ENCODE peak calls at places on chromosomes 12 and 14, in five cellular contexts. One of them, this sample, is unnamed.

GRCh38 chr14:54782803-54783659 is 119.6 kb downstream of the GCH1 start:
- DNase-seq in HCT116: no peak
- DNase-seq in adrenal gland: no peak
- DNase-seq in transverse colon: peak; percentile 18
- DNase-seq in lower lobe of right lung: peak; percentile 66
- DNase-seq in this sample: no peak

GRCh38 chr12:48903982-48904411 is 21.3 kb downstream of the FKBP11 start:
- DNase-seq in adrenal gland: peak; percentile 77
- DNase-seq in transverse colon: peak; percentile 75
- DNase-seq in lower lobe of right lung: peak; percentile 76
- DNase-seq in HCT116: peak; percentile 52
- DNase-seq in this sample: no peak

GRCh38 chr12:106136263-106136662 is 2.5 kb downstream of the NUAK1 start:
- DNase-seq in lower lobe of right lung: peak; percentile 88
- DNase-seq in transverse colon: peak; percentile 86
- DNase-seq in adrenal gland: peak; percentile 88
- DNase-seq in HCT116: peak; percentile 37
- DNase-seq in this sample: no peak

GRCh38 chr12:14602128-14602527 is 34.4 kb upstream of the PLBD1 start:
- DNase-seq in transverse colon: no peak
- DNase-seq in HCT116: no peak
- DNase-seq in adrenal gland: no peak
- DNase-seq in lower lobe of right lung: no peak
- DNase-seq in this sample: no peak

GRCh38 chr12:54579696-54580333 is 8.6 kb downstream of the PPP1R1A start:
- DNase-seq in transverse colon: peak; percentile 88
- DNase-seq in adrenal gland: peak; percentile 85
- DNase-seq in lower lobe of right lung: peak; percentile 85
- DNase-seq in HCT116: peak; percentile 55
- DNase-seq in this sample: peak; percentile 80

GRCh38 chr12:56838602-56839488 is 75.7 kb downstream of the HSD17B6 start:
- DNase-seq in adrenal gland: peak; percentile 19
- DNase-seq in transverse colon: no peak
- DNase-seq in lower lobe of right lung: no peak
- DNase-seq in HCT116: no peak
- DNase-seq in this sample: no peak

GRCh38 chr12:13817131-13817530 is 164.3 kb downstream of the GRIN2B start:
- DNase-seq in lower lobe of right lung: no peak
- DNase-seq in HCT116: no peak
- DNase-seq in transverse colon: no peak
- DNase-seq in adrenal gland: peak; percentile 14
- DNase-seq in this sample: no peak

GRCh38 chr14:59475709-59476108 is 8.5 kb downstream of the L3HYPDH start:
- DNase-seq in transverse colon: no peak
- DNase-seq in adrenal gland: no peak
- DNase-seq in HCT116: no peak
- DNase-seq in lower lobe of right lung: no peak
- DNase-seq in this sample: no peak

GRCh38 chr12:115835445-115835844 is 442.0 kb downstream of the MED13L start:
- DNase-seq in lower lobe of right lung: no peak
- DNase-seq in HCT116: no peak
- DNase-seq in adrenal gland: no peak
- DNase-seq in transverse colon: no peak
- DNase-seq in this sample: no peak

GRCh38 chr14:39122330-39123138 is 8.4 kb downstream of the GEMIN2 start:
- DNase-seq in transverse colon: no peak
- DNase-seq in lower lobe of right lung: no peak
- DNase-seq in adrenal gland: no peak
- DNase-seq in HCT116: no peak
- DNase-seq in this sample: no peak

GRCh38 chr12:5083955-5084849 is 40.5 kb downstream of the KCNA5 start:
- DNase-seq in transverse colon: no peak
- DNase-seq in lower lobe of right lung: no peak
- DNase-seq in adrenal gland: no peak
- DNase-seq in HCT116: peak; percentile 28
- DNase-seq in this sample: peak; percentile 35

GRCh38 chr12:1058423-1058822 is 67.4 kb downstream of the ERC1 start:
- DNase-seq in adrenal gland: no peak
- DNase-seq in lower lobe of right lung: no peak
- DNase-seq in transverse colon: no peak
- DNase-seq in HCT116: no peak
- DNase-seq in this sample: no peak

GRCh38 chr12:47231456-47231855 is 151.7 kb upstream of the AMIGO2 start:
- DNase-seq in transverse colon: no peak
- DNase-seq in adrenal gland: no peak
- DNase-seq in lower lobe of right lung: no peak
- DNase-seq in HCT116: no peak
- DNase-seq in this sample: no peak

GRCh38 chr12:102879144-102879763 is 37.8 kb downstream of the PAH start:
- DNase-seq in adrenal gland: peak; percentile 89
- DNase-seq in transverse colon: no peak
- DNase-seq in lower lobe of right lung: peak; percentile 52
- DNase-seq in HCT116: peak; percentile 76
- DNase-seq in this sample: peak; percentile 15

GRCh38 chr12:120094485-120094884 is 22.1 kb downstream of the RAB35 start:
- DNase-seq in adrenal gland: no peak
- DNase-seq in lower lobe of right lung: no peak
- DNase-seq in HCT116: no peak
- DNase-seq in transverse colon: no peak
- DNase-seq in this sample: no peak

GRCh38 chr12:66235626-66236281 is 46.7 kb downstream of the IRAK3 start:
- DNase-seq in lower lobe of right lung: no peak
- DNase-seq in adrenal gland: no peak
- DNase-seq in transverse colon: no peak
- DNase-seq in HCT116: no peak
- DNase-seq in this sample: no peak

GRCh38 chr12:120873231-120873630 is 30.9 kb downstream of the SPPL3 start:
- DNase-seq in adrenal gland: no peak
- DNase-seq in transverse colon: no peak
- DNase-seq in lower lobe of right lung: no peak
- DNase-seq in HCT116: no peak
- DNase-seq in this sample: no peak

GRCh38 chr12:40010899-40011774 is 94.7 kb downstream of the SLC2A13 start:
- DNase-seq in HCT116: peak; percentile 41
- DNase-seq in lower lobe of right lung: no peak
- DNase-seq in transverse colon: peak; percentile 63
- DNase-seq in adrenal gland: peak; percentile 44
- DNase-seq in this sample: peak; percentile 28

GRCh38 chr14:35991356-35991755 is 165.2 kb downstream of the BRMS1L start:
- DNase-seq in transverse colon: no peak
- DNase-seq in adrenal gland: no peak
- DNase-seq in lower lobe of right lung: no peak
- DNase-seq in HCT116: no peak
- DNase-seq in this sample: no peak

GRCh38 chr14:52012635-52013034 is 23.3 kb downstream of the RTRAF start:
- DNase-seq in adrenal gland: peak; percentile 50
- DNase-seq in lower lobe of right lung: no peak
- DNase-seq in HCT116: no peak
- DNase-seq in transverse colon: no peak
- DNase-seq in this sample: no peak

GRCh38 chr12:91127296-91127695 is 16.0 kb upstream of the LUM start:
- DNase-seq in lower lobe of right lung: no peak
- DNase-seq in HCT116: no peak
- DNase-seq in transverse colon: no peak
- DNase-seq in adrenal gland: no peak
- DNase-seq in this sample: no peak

GRCh38 chr14:102873546-102874061 is 48.9 kb upstream of the AMN start:
- DNase-seq in transverse colon: peak; percentile 66
- DNase-seq in lower lobe of right lung: no peak
- DNase-seq in HCT116: no peak
- DNase-seq in adrenal gland: no peak
- DNase-seq in this sample: no peak

GRCh38 chr12:110546339-110546738 is 36.8 kb downstream of the PPTC7 start:
- DNase-seq in transverse colon: no peak
- DNase-seq in HCT116: no peak
- DNase-seq in lower lobe of right lung: no peak
- DNase-seq in adrenal gland: no peak
- DNase-seq in this sample: no peak

GRCh38 chr12:5259523-5259922 is 172.4 kb upstream of the NTF3 start:
- DNase-seq in lower lobe of right lung: no peak
- DNase-seq in transverse colon: no peak
- DNase-seq in adrenal gland: no peak
- DNase-seq in HCT116: no peak
- DNase-seq in this sample: no peak

GRCh38 chr12:65597527-65597926 is 226.8 kb upstream of the HMGA2 start:
- DNase-seq in transverse colon: no peak
- DNase-seq in adrenal gland: no peak
- DNase-seq in lower lobe of right lung: no peak
- DNase-seq in HCT116: no peak
- DNase-seq in this sample: no peak

GRCh38 chr14:91511014-91511466 is 930 bp upstream of the PPP4R3A start:
- DNase-seq in HCT116: peak; percentile 15
- DNase-seq in lower lobe of right lung: no peak
- DNase-seq in adrenal gland: no peak
- DNase-seq in transverse colon: no peak
- DNase-seq in this sample: no peak

GRCh38 chr14:20714593-20715250 is 26.2 kb downstream of the ANG start:
- DNase-seq in adrenal gland: peak; percentile 83
- DNase-seq in lower lobe of right lung: peak; percentile 87
- DNase-seq in transverse colon: peak; percentile 79
- DNase-seq in HCT116: no peak
- DNase-seq in this sample: no peak

GRCh38 chr12:65667932-65668331 is 156.4 kb upstream of the HMGA2 start:
- DNase-seq in adrenal gland: no peak
- DNase-seq in HCT116: no peak
- DNase-seq in lower lobe of right lung: no peak
- DNase-seq in transverse colon: no peak
- DNase-seq in this sample: no peak

GRCh38 chr12:55682087-55682796 is 25.5 kb downstream of the ITGA7 start:
- DNase-seq in transverse colon: no peak
- DNase-seq in adrenal gland: peak; percentile 9
- DNase-seq in HCT116: no peak
- DNase-seq in lower lobe of right lung: no peak
- DNase-seq in this sample: no peak

GRCh38 chr12:34606749-34607519 is 584.6 kb downstream of the ALG10 start:
- DNase-seq in HCT116: no peak
- DNase-seq in transverse colon: no peak
- DNase-seq in adrenal gland: no peak
- DNase-seq in lower lobe of right lung: peak; percentile 20
- DNase-seq in this sample: no peak

GRCh38 chr12:121797937-121798801 is 4.7 kb upstream of the RHOF start:
- DNase-seq in transverse colon: peak; percentile 87
- DNase-seq in HCT116: no peak
- DNase-seq in lower lobe of right lung: no peak
- DNase-seq in adrenal gland: peak; percentile 83
- DNase-seq in this sample: no peak

GRCh38 chr12:94644622-94645021 is 5.7 kb downstream of the TMCC3 start:
- DNase-seq in adrenal gland: no peak
- DNase-seq in lower lobe of right lung: no peak
- DNase-seq in transverse colon: no peak
- DNase-seq in HCT116: no peak
- DNase-seq in this sample: no peak

GRCh38 chr12:94648578-94648977 is 1.8 kb downstream of the TMCC3 start:
- DNase-seq in lower lobe of right lung: no peak
- DNase-seq in HCT116: no peak
- DNase-seq in transverse colon: no peak
- DNase-seq in adrenal gland: no peak
- DNase-seq in this sample: no peak

GRCh38 chr12:94649349-94650142 is 811 bp downstream of the TMCC3 start:
- DNase-seq in transverse colon: peak; percentile 66
- DNase-seq in lower lobe of right lung: peak; percentile 73
- DNase-seq in adrenal gland: peak; percentile 42
- DNase-seq in HCT116: no peak
- DNase-seq in this sample: no peak

GRCh38 chr12:94650143-94651056 is at the start of gene TMCC3:
- DNase-seq in adrenal gland: peak; percentile 43
- DNase-seq in lower lobe of right lung: peak; percentile 70
- DNase-seq in HCT116: no peak
- DNase-seq in transverse colon: peak; percentile 69
- DNase-seq in this sample: no peak
- H3K27ac ChIP-seq in adrenal gland: peak within 1 kb of the TSS; percentile 60
- H3K27ac ChIP-seq in lower lobe of right lung: peak within 1 kb of the TSS; percentile 80
- H3K27ac ChIP-seq in HCT116: peak within 1 kb of the TSS; percentile 5
- H3K27ac ChIP-seq in transverse colon: peak within 1 kb of the TSS; percentile 82
- H3K27ac ChIP-seq in this sample: no peak within 1 kb of the TSS

DNA sequence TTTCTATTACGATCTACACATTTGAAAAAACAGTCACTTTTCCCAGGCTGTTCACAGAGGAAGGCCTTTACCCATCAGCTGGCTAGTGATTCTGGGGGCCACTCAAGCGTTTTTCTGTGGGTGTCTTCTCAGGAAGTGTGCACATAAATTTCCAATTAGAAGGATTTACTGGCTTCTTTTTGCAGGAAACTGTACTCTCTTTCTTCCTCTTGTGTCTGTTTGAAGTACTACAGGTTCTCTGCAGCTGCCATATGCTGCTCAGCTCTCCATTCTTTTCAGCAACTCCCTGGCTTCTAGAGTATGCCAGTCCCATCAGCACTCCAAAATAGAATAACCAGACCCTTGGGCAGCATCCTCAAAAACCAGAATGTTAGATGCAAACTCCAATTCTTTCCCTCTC is 110.4 kb upstream of the NAV3 start:
- DNase-seq in adrenal gland: no peak
- DNase-seq in transverse colon: no peak
- DNase-seq in HCT116: no peak
- DNase-seq in lower lobe of right lung: no peak
- DNase-seq in this sample: no peak
- TF ChIP-seq CTCF in adrenal gland: no peak
- TF ChIP-seq CTCF in transverse colon: no peak
- TF ChIP-seq CTCF in HCT116: no peak
- TF ChIP-seq CTCF in lower lobe of right lung: no peak
- TF ChIP-seq CTCF in this sample: peak; percentile 26

DNA sequence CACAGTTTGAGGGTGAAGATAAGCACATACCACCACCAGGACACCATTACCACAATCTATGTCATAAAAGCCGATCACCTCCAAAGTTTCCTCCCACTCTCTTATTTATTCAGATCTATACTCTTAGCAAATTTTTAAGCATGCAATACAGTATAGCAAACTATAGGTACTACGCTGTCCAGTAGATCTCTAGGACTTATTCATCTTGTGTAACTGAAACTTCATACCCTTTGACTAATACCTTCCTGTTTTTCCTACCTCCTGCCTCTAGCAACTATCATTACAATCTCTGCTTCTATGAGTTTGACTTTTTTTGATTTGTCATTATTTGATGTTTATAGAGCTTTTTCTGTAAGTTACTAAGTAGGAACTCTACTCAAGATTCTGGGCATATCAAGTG is 84.5 kb upstream of the MANSC4 start:
- DNase-seq in HCT116: no peak
- DNase-seq in adrenal gland: no peak
- DNase-seq in transverse colon: no peak
- DNase-seq in lower lobe of right lung: no peak
- DNase-seq in this sample: no peak
- H3K27ac ChIP-seq in HCT116: no peak overlapping the region
- H3K27ac ChIP-seq in adrenal gland: no peak overlapping the region
- H3K27ac ChIP-seq in transverse colon: no peak overlapping the region
- H3K27ac ChIP-seq in lower lobe of right lung: no peak overlapping the region
- H3K27ac ChIP-seq in this sample: no peak overlapping the region

DNA sequence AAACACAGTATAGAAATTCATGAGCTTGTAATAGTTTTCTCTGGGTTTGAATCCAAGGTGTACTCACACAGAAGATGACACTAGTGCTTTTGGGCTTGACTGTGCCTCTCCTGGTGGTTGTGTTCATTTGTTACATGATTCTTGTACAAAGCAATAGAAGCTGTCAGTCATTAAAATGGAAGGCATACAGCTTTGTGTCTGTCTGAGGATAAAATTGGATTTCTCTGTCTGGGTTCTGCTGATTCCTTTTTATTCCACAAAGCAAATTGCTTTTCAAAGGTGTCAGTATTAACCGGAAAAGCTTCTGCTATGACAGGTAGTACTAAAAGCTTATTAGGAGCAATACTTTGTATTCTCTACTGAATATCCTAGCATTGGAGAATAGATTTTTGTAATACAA is 361.2 kb downstream of the SLC6A15 start:
- DNase-seq in HCT116: no peak
- DNase-seq in adrenal gland: no peak
- DNase-seq in lower lobe of right lung: no peak
- DNase-seq in transverse colon: no peak
- DNase-seq in this sample: no peak
- TF ChIP-seq CTCF in HCT116: no peak
- TF ChIP-seq CTCF in adrenal gland: no peak
- TF ChIP-seq CTCF in lower lobe of right lung: no peak
- TF ChIP-seq CTCF in transverse colon: no peak
- TF ChIP-seq CTCF in this sample: no peak